ENCODE peak calls at places on chromosomes 12 and 14, in nine cellular contexts. Y is head of caudate nucleus; G is HFF-Myc; U is AG10803; Q is uterus; K is NCI-H1048; H is GM04503; A is CD4-positive, alpha-beta memory T cell; F is CD8-positive, alpha-beta T cell. I is an unnamed sample.

GRCh38 chr12:54182086-54182485 is 6.7 kb downstream of the SMUG1 start:
- DNase-seq in Y (no peak), G (no peak), U (no peak), Q (no peak), K (no peak), H (no peak), A (no peak), F (no peak), I (no peak)

GRCh38 chr14:63890553-63890952 is 37.7 kb downstream of the SYNE2 start:
- DNase-seq in Y (no peak), G (no peak), U (no peak), Q (no peak), K (no peak), H (no peak), A (no peak), F (no peak), I (no peak)

GRCh38 chr14:99564256-99564902 is 39.6 kb downstream of the CCDC85C start:
- DNase-seq in Y (no peak), G (no peak), U (peak; percentile 72), Q (peak; percentile 73), K (no peak), H (no peak), A (no peak), F (no peak), I (peak; percentile 30)

GRCh38 chr14:50082308-50082742 is 34.0 kb downstream of the VCPKMT start:
- DNase-seq in Y (no peak), G (no peak), U (no peak), Q (no peak), K (no peak), H (no peak), A (peak; percentile 75), F (peak; percentile 70), I (no peak)

GRCh38 chr12:79638490-79638889 is 52.3 kb downstream of the PAWR start:
- DNase-seq in Y (no peak), G (no peak), U (no peak), Q (no peak), K (no peak), H (no peak), A (no peak), F (no peak), I (no peak)

GRCh38 chr12:102182635-102183034 is 15.0 kb downstream of the PMCH start:
- DNase-seq in Y (no peak), G (no peak), U (no peak), Q (no peak), K (no peak), H (no peak), A (no peak), F (no peak), I (no peak)

GRCh38 chr12:22529281-22530060 is 14.9 kb downstream of the C2CD5 start:
- DNase-seq in Y (no peak), G (peak; percentile 26), U (peak; percentile 6), Q (no peak), K (no peak), H (no peak), A (peak; percentile 49), F (no peak), I (peak; percentile 23)

GRCh38 chr12:12537421-12537820 is 25.2 kb downstream of the DUSP16 start:
- DNase-seq in Y (no peak), G (no peak), U (peak; percentile 23), Q (no peak), K (no peak), H (no peak), A (no peak), F (no peak), I (no peak)

GRCh38 chr12:124782132-124782531 is 81.5 kb downstream of the SCARB1 start:
- DNase-seq in Y (no peak), G (no peak), U (no peak), Q (no peak), K (no peak), H (no peak), A (no peak), F (no peak), I (no peak)

GRCh38 chr12:125284087-125284486 is 218.9 kb downstream of the AACS start:
- DNase-seq in Y (peak; percentile 48), G (no peak), U (no peak), Q (no peak), K (no peak), H (no peak), A (no peak), F (no peak), I (no peak)